ENCODE peak calls at places on chromosomes 11 and 22, in nine cellular contexts. I is lung; A is PC-3; U is heart right ventricle; B is CD8-positive, alpha-beta T cell; G is cardiac muscle cell; Z is endodermal cell; D is fibroblast of lung; F is testis. S is an unnamed sample.
A peak's percentile ranks its signal among the peaks of the same experiment; 100 is the strongest.

GRCh38 chr22:47067911-47068654 is 305.6 kb downstream of the TBC1D22A start:
- DNase-seq in I (no peak), A (no peak), U (no peak), B (no peak), G (no peak), Z (peak; percentile 15), D (no peak), F (no peak), S (peak; percentile 34)

GRCh38 chr11:3232956-3233355 is 739 bp upstream of the MRGPRE start:
- DNase-seq in I (no peak), A (no peak), U (no peak), B (no peak), G (no peak), Z (no peak), D (no peak), F (no peak), S (no peak)

GRCh38 chr11:44563716-44564115 is 1.7 kb upstream of the CD82 start:
- DNase-seq in I (no peak), A (no peak), U (no peak), B (no peak), G (no peak), Z (no peak), D (peak; percentile 80), F (no peak), S (no peak)

GRCh38 chr22:36221799-36222751 is 17.3 kb downstream of the APOL2 start:
- DNase-seq in I (peak; percentile 67), A (peak; percentile 46), U (peak; percentile 51), B (peak; percentile 70), G (peak; percentile 62), Z (peak; percentile 91), D (peak; percentile 58), F (peak; percentile 70), S (peak; percentile 64)

GRCh38 chr11:79025622-79026021 is 415.2 kb downstream of the TENM4 start:
- DNase-seq in I (no peak), A (no peak), U (no peak), B (no peak), G (peak; percentile 21), Z (peak; percentile 88), D (no peak), F (no peak), S (no peak)

GRCh38 chr11:63635762-63636465 is 21.7 kb upstream of the PLAAT3 start:
- DNase-seq in I (peak; percentile 59), A (peak; percentile 83), U (peak; percentile 49), B (peak; percentile 82), G (peak; percentile 80), Z (peak; percentile 89), D (peak; percentile 41), F (peak; percentile 76), S (peak; percentile 62)

GRCh38 chr11:82315093-82315492 is 418.6 kb downstream of the FAM181B start:
- DNase-seq in I (no peak), A (peak; percentile 46), U (no peak), B (no peak), G (no peak), Z (peak; percentile 88), D (no peak), F (peak; percentile 68), S (peak; percentile 3)

GRCh38 chr22:19196841-19197612 is 18.5 kb upstream of the SLC25A1 start:
- DNase-seq in I (no peak), A (no peak), U (no peak), B (no peak), G (no peak), Z (no peak), D (no peak), F (no peak), S (no peak)

GRCh38 chr11:3167143-3168119 is 2.3 kb upstream of the OSBPL5 start:
- DNase-seq in I (no peak), A (no peak), U (no peak), B (no peak), G (no peak), Z (no peak), D (no peak), F (no peak), S (no peak)

GRCh38 chr11:19359425-19360000 is 118.8 kb upstream of the E2F8 start:
- DNase-seq in I (no peak), A (no peak), U (no peak), B (no peak), G (no peak), Z (no peak), D (peak; percentile 48), F (no peak), S (peak; percentile 25)

GRCh38 chr11:24234822-24235508 is 261.9 kb upstream of the LUZP2 start:
- DNase-seq in I (peak; percentile 60), A (peak; percentile 42), U (no peak), B (no peak), G (peak; percentile 41), Z (no peak), D (peak; percentile 59), F (no peak), S (no peak)

GRCh38 chr11:16769386-16769785 is 30.9 kb downstream of the C11orf58 start:
- DNase-seq in I (no peak), A (no peak), U (no peak), B (no peak), G (no peak), Z (no peak), D (no peak), F (no peak), S (no peak)

GRCh38 chr11:105923814-105924213 is 98.2 kb downstream of the MSANTD4 start:
- DNase-seq in I (no peak), A (peak; percentile 80), U (no peak), B (no peak), G (peak; percentile 41), Z (no peak), D (peak; percentile 76), F (no peak), S (no peak)

GRCh38 chr11:130371004-130371590 is 56.4 kb upstream of the ZBTB44 start:
- DNase-seq in I (no peak), A (peak; percentile 39), U (no peak), B (no peak), G (no peak), Z (no peak), D (no peak), F (no peak), S (peak; percentile 44)
- TF ChIP-seq CTCF in I (no peak), A (peak; percentile 58), U (no peak), B (no peak), G (no peak), Z (peak; percentile 46), D (no peak), F (no peak), S (peak; percentile 72)

GRCh38 chr11:1785749-1786261 is 22.1 kb upstream of the CTSD start:
- DNase-seq in I (no peak), A (no peak), U (no peak), B (no peak), G (no peak), Z (no peak), D (no peak), F (no peak), S (no peak)

GRCh38 chr11:1784761-1785650 is 21.3 kb upstream of the CTSD start:
- DNase-seq in I (no peak), A (no peak), U (no peak), B (no peak), G (no peak), Z (no peak), D (no peak), F (no peak), S (no peak)

GRCh38 chr11:1782831-1783724 is 19.4 kb upstream of the CTSD start:
- DNase-seq in I (no peak), A (peak; percentile 56), U (no peak), B (no peak), G (no peak), Z (no peak), D (peak; percentile 56), F (no peak), S (no peak)

GRCh38 chr11:1782026-1782696 is 18.4 kb upstream of the CTSD start:
- DNase-seq in I (no peak), A (no peak), U (no peak), B (no peak), G (no peak), Z (no peak), D (no peak), F (no peak), S (no peak)

DNA sequence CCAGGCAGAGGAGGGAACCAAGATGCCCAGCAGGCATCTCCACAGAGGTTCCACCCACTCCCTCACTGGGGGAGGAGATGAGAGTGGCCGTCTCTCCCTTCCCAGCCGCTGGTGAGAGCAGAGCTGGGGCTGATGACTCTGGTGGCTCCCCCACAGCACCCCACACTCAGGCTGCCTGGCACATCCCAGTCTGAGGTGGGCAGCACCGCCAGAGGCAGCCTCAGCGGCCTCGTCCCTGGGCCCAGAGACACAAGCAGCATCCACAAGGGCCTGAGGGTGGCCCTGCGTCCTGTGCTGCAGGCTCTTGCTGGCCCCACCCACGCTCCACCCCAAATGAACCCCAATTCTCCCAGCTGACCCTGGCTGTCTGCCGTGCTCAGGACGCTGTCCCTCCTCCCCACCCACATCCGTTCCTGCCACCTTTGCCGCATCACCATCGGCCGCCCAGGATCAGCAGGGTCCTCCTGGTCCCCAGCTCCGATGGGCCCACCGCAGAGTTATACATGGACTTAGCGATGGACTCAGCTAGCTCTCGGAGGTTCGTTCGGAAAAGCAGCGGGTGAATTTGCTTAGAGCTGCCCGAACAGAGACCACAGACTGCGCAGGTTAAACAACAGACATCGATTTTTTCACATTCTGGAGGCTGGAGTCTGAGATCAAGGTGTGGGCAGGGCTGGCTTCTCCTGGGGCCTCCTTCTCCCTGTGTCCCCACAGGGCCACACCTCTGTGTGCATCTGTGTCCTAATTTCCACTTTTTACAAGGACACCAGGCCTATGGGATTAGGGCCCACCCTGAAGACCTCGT is 20.2 kb upstream of the CTSD start:
- DNase-seq in I (no peak), A (no peak), U (no peak), B (no peak), G (no peak), Z (no peak), D (no peak), F (no peak), S (no peak)
- H3K27ac ChIP-seq in I (no peak overlapping the region), A (no peak overlapping the region), U (no peak overlapping the region), B (no peak overlapping the region), G (no peak overlapping the region), Z (no peak overlapping the region), D (no peak overlapping the region), F (no peak overlapping the region), S (no peak overlapping the region)

DNA sequence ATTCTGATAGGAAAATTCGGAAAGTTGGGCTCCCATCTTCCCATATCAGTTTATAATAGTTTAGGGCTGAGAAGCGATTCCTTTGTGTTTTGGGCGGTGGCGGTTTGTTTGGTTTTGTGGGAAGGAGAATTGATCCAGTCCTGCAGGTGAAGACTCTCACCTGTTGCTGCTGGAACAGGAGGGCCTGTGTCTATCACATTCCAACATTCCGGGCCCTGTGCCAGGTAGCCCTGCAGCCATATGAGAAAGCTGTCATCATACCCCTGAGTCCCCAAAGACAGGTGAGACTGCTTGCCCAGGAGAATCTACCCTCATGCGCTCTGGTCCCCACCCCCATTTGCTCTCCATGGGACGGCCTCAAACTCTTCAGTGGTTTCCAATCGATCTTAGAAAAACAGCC is 62.1 kb downstream of the TRAF6 start:
- DNase-seq in I (no peak), A (peak; percentile 95), U (no peak), B (no peak), G (no peak), Z (no peak), D (no peak), F (no peak), S (no peak)
- TF ChIP-seq CTCF in I (no peak), A (no peak), U (no peak), B (no peak), G (no peak), Z (no peak), D (no peak), F (no peak), S (no peak)

DNA sequence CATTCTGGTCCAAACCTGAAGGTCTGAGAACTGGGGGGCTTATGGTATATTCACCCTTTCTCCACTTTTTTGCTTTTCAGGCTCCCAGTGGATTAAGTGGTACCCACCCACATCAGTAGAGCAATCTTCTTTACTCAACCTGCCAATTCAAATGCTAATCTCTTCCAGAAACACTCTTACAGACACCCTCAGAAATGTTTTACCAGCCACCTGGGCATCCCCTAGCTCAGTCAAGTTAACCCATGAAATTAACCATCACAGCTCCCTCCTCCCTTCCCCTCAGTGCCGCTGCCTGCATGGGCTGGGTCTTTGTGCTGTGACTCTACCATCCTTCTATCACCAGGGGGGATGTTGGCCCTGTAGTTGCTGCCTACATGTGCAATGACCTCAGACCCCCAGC is 398.7 kb downstream of the BUD13 start:
- DNase-seq in I (no peak), A (no peak), U (no peak), B (no peak), G (no peak), Z (no peak), D (no peak), F (no peak), S (no peak)
- H3K27ac ChIP-seq in I (no peak overlapping the region), A (no peak overlapping the region), U (no peak overlapping the region), B (no peak overlapping the region), G (no peak overlapping the region), Z (no peak overlapping the region), D (no peak overlapping the region), F (no peak overlapping the region), S (no peak overlapping the region)

S was measured in OCI-LY7.